ENCODE peak calls at places on chromosomes 5 and 9, in six cellular contexts. One of them, this sample, is unnamed.
A peak's percentile ranks its signal among the peaks of the same experiment; 100 is the strongest.

GRCh38 chr5:149432861-149433462 is 53.9 kb upstream of the IL17B start:
- DNase-seq in mesenchymal stem cell: peak; percentile 62
- DNase-seq in osteoblast: no peak
- DNase-seq in BE2C: no peak
- DNase-seq in spleen: no peak
- DNase-seq in naive thymus-derived CD4-positive, alpha-beta T cell: no peak
- DNase-seq in this sample: no peak

GRCh38 chr5:146151970-146152369 is 30.5 kb downstream of the LARS1 start:
- DNase-seq in mesenchymal stem cell: peak; percentile 24
- DNase-seq in osteoblast: peak; percentile 15
- DNase-seq in BE2C: no peak
- DNase-seq in spleen: no peak
- DNase-seq in naive thymus-derived CD4-positive, alpha-beta T cell: no peak
- DNase-seq in this sample: no peak

GRCh38 chr5:9774472-9775079 is 144.4 kb upstream of the TAS2R1 start:
- DNase-seq in mesenchymal stem cell: peak; percentile 62
- DNase-seq in osteoblast: no peak
- DNase-seq in BE2C: peak; percentile 27
- DNase-seq in spleen: no peak
- DNase-seq in naive thymus-derived CD4-positive, alpha-beta T cell: no peak
- DNase-seq in this sample: peak; percentile 2

GRCh38 chr9:68825755-68826500 is 120.9 kb downstream of the PIP5K1B start:
- DNase-seq in mesenchymal stem cell: no peak
- DNase-seq in osteoblast: no peak
- DNase-seq in BE2C: no peak
- DNase-seq in spleen: no peak
- DNase-seq in naive thymus-derived CD4-positive, alpha-beta T cell: no peak
- DNase-seq in this sample: no peak

GRCh38 chr9:126327016-126327749 is 554 bp downstream of the MVB12B start:
- DNase-seq in mesenchymal stem cell: no peak
- DNase-seq in osteoblast: no peak
- DNase-seq in BE2C: peak; percentile 20
- DNase-seq in spleen: peak; percentile 87
- DNase-seq in naive thymus-derived CD4-positive, alpha-beta T cell: peak; percentile 43
- DNase-seq in this sample: peak; percentile 21

GRCh38 chr9:77215874-77216273 is 38.5 kb downstream of the VPS13A start:
- DNase-seq in mesenchymal stem cell: peak; percentile 22
- DNase-seq in osteoblast: no peak
- DNase-seq in BE2C: peak; percentile 14
- DNase-seq in spleen: no peak
- DNase-seq in naive thymus-derived CD4-positive, alpha-beta T cell: no peak
- DNase-seq in this sample: peak; percentile 25

GRCh38 chr5:53433036-53433435 is 47.4 kb upstream of the FST start:
- DNase-seq in mesenchymal stem cell: no peak
- DNase-seq in osteoblast: no peak
- DNase-seq in BE2C: no peak
- DNase-seq in spleen: no peak
- DNase-seq in naive thymus-derived CD4-positive, alpha-beta T cell: no peak
- DNase-seq in this sample: no peak

GRCh38 chr5:10576790-10577189 is 12.9 kb downstream of the ANKRD33B start:
- DNase-seq in mesenchymal stem cell: no peak
- DNase-seq in osteoblast: no peak
- DNase-seq in BE2C: no peak
- DNase-seq in spleen: no peak
- DNase-seq in naive thymus-derived CD4-positive, alpha-beta T cell: no peak
- DNase-seq in this sample: no peak

GRCh38 chr9:69346596-69347390 is 21.8 kb downstream of the ENTREP1 start:
- DNase-seq in mesenchymal stem cell: no peak
- DNase-seq in osteoblast: no peak
- DNase-seq in BE2C: no peak
- DNase-seq in spleen: no peak
- DNase-seq in naive thymus-derived CD4-positive, alpha-beta T cell: no peak
- DNase-seq in this sample: no peak

GRCh38 chr5:80141147-80141671 is 106.1 kb downstream of the THBS4 start:
- DNase-seq in mesenchymal stem cell: peak; percentile 75
- DNase-seq in osteoblast: no peak
- DNase-seq in BE2C: peak; percentile 73
- DNase-seq in spleen: peak; percentile 87
- DNase-seq in naive thymus-derived CD4-positive, alpha-beta T cell: no peak
- DNase-seq in this sample: no peak

GRCh38 chr9:98926016-98926415 is 17.7 kb upstream of the COL15A1 start:
- DNase-seq in mesenchymal stem cell: no peak
- DNase-seq in osteoblast: no peak
- DNase-seq in BE2C: no peak
- DNase-seq in spleen: no peak
- DNase-seq in naive thymus-derived CD4-positive, alpha-beta T cell: no peak
- DNase-seq in this sample: no peak

GRCh38 chr5:98880151-98880550 is 48.7 kb downstream of the CHD1 start:
- DNase-seq in mesenchymal stem cell: no peak
- DNase-seq in osteoblast: no peak
- DNase-seq in BE2C: no peak
- DNase-seq in spleen: no peak
- DNase-seq in naive thymus-derived CD4-positive, alpha-beta T cell: no peak
- DNase-seq in this sample: no peak

GRCh38 chr9:138044485-138045383 is 167.2 kb downstream of the CACNA1B start:
- DNase-seq in mesenchymal stem cell: no peak
- DNase-seq in osteoblast: no peak
- DNase-seq in BE2C: no peak
- DNase-seq in spleen: peak; percentile 56
- DNase-seq in naive thymus-derived CD4-positive, alpha-beta T cell: no peak
- DNase-seq in this sample: no peak

GRCh38 chr5:16902846-16903245 is 33.2 kb downstream of the MYO10 start:
- DNase-seq in mesenchymal stem cell: peak; percentile 98
- DNase-seq in osteoblast: no peak
- DNase-seq in BE2C: no peak
- DNase-seq in spleen: no peak
- DNase-seq in naive thymus-derived CD4-positive, alpha-beta T cell: no peak
- DNase-seq in this sample: no peak
- H3K4me1 ChIP-seq in mesenchymal stem cell: peaks cover 4% of the 10 kb centered on the region
- H3K4me1 ChIP-seq in osteoblast: peaks cover 1% of the 10 kb centered on the region
- H3K4me1 ChIP-seq in BE2C: no peaks in the 10 kb centered on the region
- H3K4me1 ChIP-seq in spleen: no peaks in the 10 kb centered on the region
- H3K4me1 ChIP-seq in naive thymus-derived CD4-positive, alpha-beta T cell: no peaks in the 10 kb centered on the region
- H3K4me1 ChIP-seq in this sample: peaks cover 65% of the 10 kb centered on the region

DNA sequence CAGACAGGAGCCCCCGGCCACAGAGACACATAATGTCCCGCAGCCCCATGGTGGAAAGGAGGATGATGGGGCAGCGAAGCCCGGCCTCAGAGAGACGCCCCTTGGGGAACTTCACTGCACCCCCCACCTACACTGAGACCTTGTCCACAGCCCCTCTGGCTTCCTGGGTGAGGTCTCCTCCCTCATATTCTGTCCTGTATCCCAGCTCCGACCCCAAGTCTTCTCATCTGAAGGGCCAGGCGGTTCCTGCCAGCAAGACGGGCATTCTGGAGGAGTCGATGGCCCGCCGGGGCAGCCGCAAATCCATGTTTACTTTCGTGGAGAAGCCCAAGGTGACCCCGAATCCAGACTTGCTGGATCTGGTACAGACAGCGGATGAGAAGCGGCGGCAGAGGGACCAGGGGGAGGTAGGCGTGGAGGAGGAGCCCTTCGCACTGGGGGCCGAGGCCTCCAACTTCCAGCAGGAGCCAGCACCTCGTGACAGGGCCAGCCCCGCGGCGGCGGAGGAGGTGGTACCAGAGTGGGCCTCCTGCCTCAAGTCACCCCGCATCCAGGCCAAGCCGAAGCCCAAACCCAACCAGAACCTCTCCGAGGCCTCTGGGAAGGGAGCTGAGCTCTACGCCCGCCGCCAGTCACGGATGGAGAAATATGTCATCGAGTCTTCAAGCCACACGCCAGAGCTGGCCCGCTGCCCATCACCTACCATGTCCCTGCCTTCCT is 8.8 kb downstream of the SYNPO start:
- DNase-seq in mesenchymal stem cell: no peak
- DNase-seq in osteoblast: peak; percentile 52
- DNase-seq in BE2C: peak; percentile 56
- DNase-seq in spleen: peak; percentile 74
- DNase-seq in naive thymus-derived CD4-positive, alpha-beta T cell: no peak
- DNase-seq in this sample: no peak
- H3K4me1 ChIP-seq in mesenchymal stem cell: peaks cover 28% of the 10 kb centered on the region
- H3K4me1 ChIP-seq in osteoblast: peaks cover 32% of the 10 kb centered on the region
- H3K4me1 ChIP-seq in BE2C: peaks cover 28% of the 10 kb centered on the region
- H3K4me1 ChIP-seq in spleen: peaks cover 95% of the 10 kb centered on the region
- H3K4me1 ChIP-seq in naive thymus-derived CD4-positive, alpha-beta T cell: no peaks in the 10 kb centered on the region
- H3K4me1 ChIP-seq in this sample: peaks cover 28% of the 10 kb centered on the region

GRCh38 chr9:127541865-127542264 is 70.2 kb upstream of the STXBP1 start:
- DNase-seq in mesenchymal stem cell: peak; percentile 56
- DNase-seq in osteoblast: peak; percentile 98
- DNase-seq in BE2C: no peak
- DNase-seq in spleen: no peak
- DNase-seq in naive thymus-derived CD4-positive, alpha-beta T cell: no peak
- DNase-seq in this sample: no peak
- H3K4me1 ChIP-seq in mesenchymal stem cell: peaks cover 81% of the 10 kb centered on the region
- H3K4me1 ChIP-seq in osteoblast: peaks cover 93% of the 10 kb centered on the region
- H3K4me1 ChIP-seq in BE2C: no peaks in the 10 kb centered on the region
- H3K4me1 ChIP-seq in spleen: peaks cover 79% of the 10 kb centered on the region
- H3K4me1 ChIP-seq in naive thymus-derived CD4-positive, alpha-beta T cell: no peaks in the 10 kb centered on the region
- H3K4me1 ChIP-seq in this sample: no peaks in the 10 kb centered on the region

DNA sequence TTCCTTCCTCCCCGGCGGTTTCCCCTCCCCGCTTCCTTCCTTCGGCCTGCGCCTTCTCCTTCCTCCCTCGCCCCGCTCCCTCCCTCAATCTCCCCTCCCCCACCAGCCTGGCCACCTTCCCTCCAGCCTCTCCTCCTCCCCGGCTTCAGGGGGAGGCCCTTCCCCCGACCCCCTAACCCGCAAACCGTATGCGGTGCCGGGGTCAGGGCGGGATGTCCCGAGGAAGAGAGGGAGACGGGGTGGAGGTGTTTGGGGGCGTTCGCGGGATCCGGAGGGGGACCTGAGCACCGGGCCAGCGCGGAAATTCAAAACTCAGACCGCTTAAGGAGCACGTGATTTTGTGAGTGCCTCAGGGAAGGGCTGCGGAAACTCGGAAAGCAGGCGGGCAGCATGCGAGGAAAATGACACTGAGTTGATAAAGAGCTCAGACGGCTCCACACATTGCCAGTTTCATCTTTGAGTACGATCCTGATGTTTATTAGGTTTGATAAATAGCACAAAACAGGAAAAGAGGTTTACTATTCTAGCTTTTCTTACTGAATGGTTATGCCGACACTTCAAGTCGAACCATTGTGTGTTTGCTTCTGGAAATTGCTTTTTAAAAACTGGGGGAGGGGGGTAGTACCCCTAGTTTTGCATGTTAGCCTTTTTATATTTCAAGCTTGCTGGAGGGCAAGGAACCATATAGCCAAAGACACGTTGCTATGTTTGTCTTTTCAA is 5.4 kb downstream of the PTCH1 start:
- DNase-seq in mesenchymal stem cell: peak; percentile 88
- DNase-seq in osteoblast: peak; percentile 89
- DNase-seq in BE2C: peak; percentile 81
- DNase-seq in spleen: peak; percentile 90
- DNase-seq in naive thymus-derived CD4-positive, alpha-beta T cell: peak; percentile 29
- DNase-seq in this sample: peak; percentile 85
- H3K4me1 ChIP-seq in mesenchymal stem cell: peaks cover 16% of the 10 kb centered on the region
- H3K4me1 ChIP-seq in osteoblast: peaks cover 25% of the 10 kb centered on the region
- H3K4me1 ChIP-seq in BE2C: peaks cover 10% of the 10 kb centered on the region
- H3K4me1 ChIP-seq in spleen: peaks cover 79% of the 10 kb centered on the region
- H3K4me1 ChIP-seq in naive thymus-derived CD4-positive, alpha-beta T cell: peaks cover 14% of the 10 kb centered on the region
- H3K4me1 ChIP-seq in this sample: peaks cover 44% of the 10 kb centered on the region

GRCh38 chr5:88840497-88840896 is 42.5 kb downstream of the MEF2C start:
- DNase-seq in mesenchymal stem cell: no peak
- DNase-seq in osteoblast: no peak
- DNase-seq in BE2C: no peak
- DNase-seq in spleen: no peak
- DNase-seq in naive thymus-derived CD4-positive, alpha-beta T cell: no peak
- DNase-seq in this sample: no peak
- H3K4me1 ChIP-seq in mesenchymal stem cell: peaks cover 2% of the 10 kb centered on the region
- H3K4me1 ChIP-seq in osteoblast: peaks cover 10% of the 10 kb centered on the region
- H3K4me1 ChIP-seq in BE2C: no peaks in the 10 kb centered on the region
- H3K4me1 ChIP-seq in spleen: peaks cover 81% of the 10 kb centered on the region
- H3K4me1 ChIP-seq in naive thymus-derived CD4-positive, alpha-beta T cell: no peaks in the 10 kb centered on the region
- H3K4me1 ChIP-seq in this sample: no peaks in the 10 kb centered on the region